ENCODE peak calls at places on chromosome 13, in ten cellular contexts. U is epithelial cell of proximal tubule; C is effector memory CD4-positive, alpha-beta T cell; E is BE2C; F is IMR-90; Y is endothelial cell of umbilical vein; L is CD4-positive, alpha-beta memory T cell; O is cardiac fibroblast; Q is bronchial epithelial cell; N is body of pancreas. J is an unnamed sample.

GRCh38 chr13:29704648-29705047 is 109.2 kb upstream of the SLC7A1 start:
- DNase-seq in Q (no peak), U (no peak), C (no peak), L (no peak), F (no peak), Y (no peak), N (no peak), E (peak; percentile 91), O (peak; percentile 14), J (no peak)

GRCh38 chr13:31234729-31235128 is 35.0 kb downstream of the B3GLCT start:
- DNase-seq in C (no peak), N (no peak), F (no peak), Q (peak; percentile 3), L (no peak), U (no peak), Y (no peak), O (peak; percentile 29), E (peak; percentile 17), J (no peak)

GRCh38 chr13:82058364-82058763 is 1717.4 kb upstream of the SPRY2 start:
- DNase-seq in U (no peak), C (no peak), Y (no peak), N (no peak), O (no peak), E (no peak), F (no peak), L (no peak), Q (no peak), J (no peak)

GRCh38 chr13:29676941-29677452 is 81.5 kb upstream of the SLC7A1 start:
- DNase-seq in O (no peak), Y (no peak), F (peak; percentile 2), C (no peak), L (no peak), U (no peak), E (no peak), N (peak; percentile 42), Q (peak; percentile 95), J (no peak)

GRCh38 chr13:51717786-51718398 is 86.1 kb downstream of the DHRS12 start:
- DNase-seq in C (no peak), F (peak; percentile 22), Y (no peak), N (no peak), L (no peak), E (no peak), Q (no peak), O (no peak), U (no peak), J (no peak)

GRCh38 chr13:44158055-44158655 is 215.5 kb upstream of the SERP2 start:
- DNase-seq in L (no peak), F (no peak), E (no peak), C (no peak), Y (no peak), Q (no peak), N (no peak), O (no peak), U (no peak), J (no peak)

GRCh38 chr13:56424246-56424645 is 716.5 kb upstream of the PRR20A start:
- DNase-seq in U (no peak), C (no peak), Q (peak; percentile 99), F (no peak), L (no peak), O (no peak), E (no peak), Y (peak; percentile 14), N (no peak), J (no peak)

GRCh38 chr13:80751854-80752253 is 410.9 kb upstream of the SPRY2 start:
- DNase-seq in N (no peak), O (no peak), E (no peak), C (no peak), U (no peak), Q (no peak), L (no peak), F (no peak), Y (no peak), J (no peak)

GRCh38 chr13:52104624-52105023 is 24.2 kb downstream of the NEK5 start:
- DNase-seq in C (no peak), Y (no peak), F (peak; percentile 7), O (peak; percentile 21), Q (peak; percentile 33), N (no peak), E (no peak), L (no peak), U (no peak), J (no peak)

DNA sequence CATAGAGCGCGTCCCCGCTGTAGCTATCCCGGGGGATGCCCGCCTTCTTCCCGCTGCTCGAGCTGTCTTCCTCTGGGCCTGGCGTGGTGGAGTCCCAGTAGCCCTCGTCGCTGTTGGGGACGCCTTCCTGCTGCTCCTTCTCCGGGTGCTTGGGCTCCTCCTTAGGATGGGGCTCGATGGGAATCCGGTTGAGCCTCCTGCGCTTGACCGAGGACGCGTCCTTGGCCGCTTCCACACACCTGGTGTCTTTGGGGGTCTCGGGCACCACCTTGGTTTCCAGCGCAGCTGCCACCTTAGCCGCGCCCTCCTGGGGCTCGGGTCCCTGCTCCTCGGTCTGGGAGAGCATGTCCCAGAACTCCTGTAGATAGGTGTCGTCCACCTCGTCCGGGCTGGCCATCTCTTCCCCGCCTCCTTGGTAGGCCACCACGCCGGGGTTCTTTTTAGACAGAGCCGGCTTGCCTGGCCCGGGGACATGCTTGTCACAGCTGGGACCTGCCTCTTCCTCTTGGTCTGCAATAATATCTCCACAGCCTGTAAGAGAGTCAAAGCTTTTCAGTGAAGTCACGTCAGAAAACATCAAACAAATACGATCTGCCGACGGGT is 2.0 kb downstream of the AMER2 start:
- DNase-seq in N (no peak), F (no peak), Y (no peak), O (no peak), Q (no peak), L (no peak), U (no peak), E (no peak), C (no peak), J (no peak)
- H3K4me3 ChIP-seq in N (no peak overlapping the region), F (no peak overlapping the region), Y (no peak overlapping the region), O (no peak overlapping the region), Q (no peak overlapping the region), L (no peak overlapping the region), U (no peak overlapping the region), E (no peak overlapping the region), C (no peak overlapping the region), J (no peak overlapping the region)

GRCh38 chr13:94701313-94702180 is 10.8 kb downstream of the SOX21 start:
- DNase-seq in Q (no peak), L (no peak), N (no peak), O (no peak), C (no peak), E (no peak), F (no peak), Y (no peak), U (no peak), J (no peak)
- H3K4me3 ChIP-seq in Q (no peak overlapping the region), L (no peak overlapping the region), N (no peak overlapping the region), O (no peak overlapping the region), C (no peak overlapping the region), E (no peak overlapping the region), F (no peak overlapping the region), Y (no peak overlapping the region), U (no peak overlapping the region), J (no peak overlapping the region)

DNA sequence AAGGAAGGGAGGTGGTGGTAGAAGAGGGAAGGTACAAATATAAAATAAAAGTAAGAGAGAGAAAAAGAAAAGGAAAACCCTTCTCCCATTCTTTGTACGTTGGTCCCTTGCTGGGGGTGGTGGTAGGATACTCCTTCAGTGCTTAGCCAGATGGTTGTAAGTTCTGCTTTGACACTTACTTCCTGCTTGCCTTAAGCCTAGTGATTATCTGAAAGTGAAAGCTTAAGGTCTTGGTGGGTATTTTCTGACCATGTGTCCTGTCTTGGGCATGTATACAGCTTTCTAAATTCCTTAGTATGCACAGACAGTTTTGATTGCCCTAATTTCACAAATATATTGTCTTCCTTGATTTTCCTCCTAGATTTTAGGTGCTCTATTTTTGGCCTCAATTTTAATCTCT is 314.8 kb downstream of the PCDH17 start:
- DNase-seq in Y (no peak), Q (no peak), U (no peak), F (no peak), O (no peak), C (no peak), N (no peak), E (no peak), L (no peak), J (no peak)
- H3K4me3 ChIP-seq in Y (no peak overlapping the region), Q (no peak overlapping the region), U (no peak overlapping the region), F (no peak overlapping the region), O (no peak overlapping the region), C (no peak overlapping the region), N (no peak overlapping the region), E (no peak overlapping the region), L (no peak overlapping the region), J (no peak overlapping the region)

GRCh38 chr13:97121894-97122293 is 100.2 kb upstream of the MBNL2 start:
- DNase-seq in Y (peak; percentile 23), F (peak; percentile 54), E (no peak), Q (peak; percentile 51), N (no peak), O (peak; percentile 35), C (no peak), L (no peak), U (no peak), J (peak; percentile 71)
- H3K4me3 ChIP-seq in Y (no peak overlapping the region), F (no peak overlapping the region), E (no peak overlapping the region), Q (no peak overlapping the region), N (no peak overlapping the region), O (no peak overlapping the region), C (no peak overlapping the region), L (no peak overlapping the region), U (no peak overlapping the region), J (no peak overlapping the region)

GRCh38 chr13:98563071-98563470 is 13.8 kb downstream of the STK24 start:
- DNase-seq in L (peak; percentile 72), N (no peak), C (no peak), O (no peak), E (no peak), Q (no peak), F (no peak), U (no peak), Y (no peak), J (no peak)
- H3K4me3 ChIP-seq in L (peak overlapping the region; percentile 47), N (no peak overlapping the region), C (peak overlapping the region; percentile 63), O (no peak overlapping the region), E (no peak overlapping the region), Q (no peak overlapping the region), F (peak overlapping the region; percentile 39), U (no peak overlapping the region), Y (no peak overlapping the region), J (no peak overlapping the region)

GRCh38 chr13:114281351-114282142 is at the start of gene UPF3A:
- DNase-seq in F (peak; percentile 87), O (peak; percentile 96), N (peak; percentile 93), U (no peak), Y (peak; percentile 89), E (peak; percentile 91), Q (peak; percentile 63), C (peak; percentile 85), L (peak; percentile 90), J (peak; percentile 54)

GRCh38 chr13:114279146-114279545 is 2.3 kb upstream of the UPF3A start:
- DNase-seq in F (no peak), C (no peak), E (no peak), Q (no peak), L (no peak), N (no peak), U (no peak), Y (peak; percentile 25), O (no peak), J (no peak)

GRCh38 chr13:114283581-114283980 is 2.2 kb downstream of the UPF3A start:
- DNase-seq in L (no peak), F (peak; percentile 23), C (no peak), U (no peak), O (no peak), Y (no peak), E (no peak), Q (no peak), N (no peak), J (no peak)

GRCh38 chr13:114282143-114282685 is 813 bp downstream of the UPF3A start:
- DNase-seq in Q (peak; percentile 60), Y (peak; percentile 83), E (peak; percentile 40), C (no peak), O (peak; percentile 79), L (peak; percentile 42), U (no peak), F (peak; percentile 65), N (peak; percentile 45), J (no peak)

GRCh38 chr13:114279770-114280169 is 1.6 kb upstream of the UPF3A start:
- DNase-seq in O (no peak), Y (no peak), U (no peak), F (no peak), Q (no peak), N (no peak), L (no peak), E (no peak), C (no peak), J (no peak)
- H3K4me3 ChIP-seq in O (no peak overlapping the region), Y (no peak overlapping the region), U (no peak overlapping the region), F (no peak overlapping the region), Q (no peak overlapping the region), N (no peak overlapping the region), L (no peak overlapping the region), E (no peak overlapping the region), C (no peak overlapping the region), J (no peak overlapping the region)